ENCODE peak calls at places on chromosomes 1 and 21, in four cellular contexts. J is tibial nerve, I is lung microvascular endothelial cell, C is H9. E is an unnamed sample.

GRCh38 chr1:164240081-164240480 is 318.9 kb upstream of the PBX1 start:
- DNase-seq in J (no peak), I (no peak), C (peak; percentile 46), E (no peak)

GRCh38 chr1:145918992-145919939 is 749 bp upstream of the PEX11B start:
- DNase-seq in C (peak; percentile 64), J (no peak), I (peak; percentile 74), E (no peak)

GRCh38 chr1:234844479-234845031 is 234.6 kb upstream of the IRF2BP2 start:
- DNase-seq in J (no peak), I (no peak), C (no peak), E (no peak)

GRCh38 chr1:5980314-5981008 is 11.8 kb downstream of the NPHP4 start:
- DNase-seq in C (peak; percentile 95), J (peak; percentile 41), I (no peak), E (peak; percentile 93)

GRCh38 chr1:7207875-7208646 is 422.8 kb downstream of the CAMTA1 start:
- DNase-seq in J (no peak), C (peak; percentile 87), I (peak; percentile 59), E (peak; percentile 84)

GRCh38 chr1:23980725-23981063 is 567 bp upstream of the SRSF10 start:
- DNase-seq in I (peak; percentile 43), J (no peak), C (peak; percentile 44), E (no peak)

GRCh38 chr1:10530756-10531155 is 56.0 kb downstream of the PEX14 start:
- DNase-seq in C (no peak), I (no peak), J (no peak), E (no peak)

GRCh38 chr1:223844962-223845809 is 561 bp downstream of the TP53BP2 start:
- DNase-seq in I (peak; percentile 68), J (no peak), C (peak; percentile 39), E (peak; percentile 65)

GRCh38 chr1:47776554-47777156 is 220.5 kb downstream of the TRABD2B start:
- DNase-seq in J (no peak), C (peak; percentile 47), I (peak; percentile 52), E (no peak)

GRCh38 chr21:32055305-32055704 is 182.5 kb downstream of the HUNK start:
- DNase-seq in I (no peak), J (no peak), C (no peak), E (no peak)

GRCh38 chr1:185694081-185694480 is 40.1 kb upstream of the HMCN1 start:
- DNase-seq in J (no peak), I (peak; percentile 32), C (no peak), E (peak; percentile 73)

GRCh38 chr1:97573560-97573959 is 347.3 kb downstream of the DPYD start:
- DNase-seq in C (no peak), J (no peak), I (no peak), E (no peak)

GRCh38 chr1:226186124-226187018 is at the start of gene ACBD3:
- DNase-seq in C (peak; percentile 93), I (peak; percentile 83), J (peak; percentile 72), E (peak; percentile 91)

GRCh38 chr1:189315035-189315927 is 1162.4 kb downstream of the BRINP3 start:
- DNase-seq in I (no peak), J (no peak), C (no peak), E (no peak)

GRCh38 chr1:32791881-32792280 is 25.3 kb downstream of the YARS1 start:
- DNase-seq in J (no peak), C (no peak), I (no peak), E (no peak)

GRCh38 chr21:28952686-28953085 is 40.0 kb downstream of the LTN1 start:
- DNase-seq in I (no peak), C (no peak), J (no peak), E (no peak)

GRCh38 chr1:20666804-20667203 is 5.6 kb upstream of the DDOST start:
- DNase-seq in J (no peak), C (no peak), I (peak; percentile 20), E (peak; percentile 37)

GRCh38 chr1:185077374-185077773 is 32.0 kb downstream of the RNF2 start:
- DNase-seq in J (no peak), I (no peak), C (no peak), E (no peak)

GRCh38 chr1:154418062-154418897 is 13.1 kb downstream of the IL6R start:
- DNase-seq in I (peak; percentile 51), C (no peak), J (peak; percentile 24), E (no peak)

GRCh38 chr1:230867119-230867902 is 1.0 kb downstream of the C1orf198 start:
- DNase-seq in C (no peak), J (no peak), I (peak; percentile 41), E (no peak)

GRCh38 chr1:86912501-86912900 is 1.4 kb downstream of the SELENOF start:
- DNase-seq in J (no peak), I (no peak), C (no peak), E (no peak)